ENCODE peak calls at places on chromosomes 1 and 21, in five cellular contexts. R is K562, S is A549, N is GM12878, J is HepG2. G is an unnamed sample.
A peak's percentile ranks its signal among the peaks of the same experiment; 100 is the strongest.

GRCh38 chr21:42093991-42094417 is 22.9 kb downstream of the UMODL1 start:
- DNase-seq in J (peak; percentile 11), S (peak; percentile 8), N (no peak), R (no peak), G (no peak)

GRCh38 chr1:114468047-114468446 is 43.0 kb downstream of the TRIM33 start:
- DNase-seq in J (no peak), S (no peak), N (no peak), R (peak; percentile 17), G (no peak)

GRCh38 chr21:29645666-29646553 is 293.9 kb downstream of the GRIK1 start:
- DNase-seq in N (no peak), R (no peak), S (no peak), J (no peak), G (no peak)

GRCh38 chr1:45327644-45328515 is 1.2 kb downstream of the HPDL start:
- DNase-seq in R (no peak), N (no peak), S (no peak), J (no peak), G (peak; percentile 48)

GRCh38 chr21:30227633-30228404 is 11.9 kb upstream of the CLDN8 start:
- DNase-seq in S (no peak), J (no peak), R (peak; percentile 68), N (no peak), G (no peak)

GRCh38 chr21:22965455-22966125 is 1967.4 kb downstream of the NCAM2 start:
- DNase-seq in R (no peak), N (no peak), J (no peak), S (no peak), G (no peak)

GRCh38 chr1:230495021-230495550 is 69.0 kb upstream of the PGBD5 start:
- DNase-seq in R (no peak), S (no peak), N (no peak), J (no peak), G (no peak)

GRCh38 chr1:36542962-36543515 is 60.3 kb upstream of the CSF3R start:
- DNase-seq in R (peak; percentile 45), N (no peak), S (peak; percentile 24), J (peak; percentile 15), G (peak; percentile 44)

GRCh38 chr1:30197616-30197934 is 525.8 kb downstream of the MATN1 start:
- DNase-seq in S (no peak), N (no peak), J (no peak), R (no peak), G (no peak)

GRCh38 chr1:170790651-170791071 is 126.7 kb downstream of the PRRX1 start:
- DNase-seq in S (no peak), J (no peak), R (no peak), N (no peak), G (no peak)

GRCh38 chr1:116990612-116991151 is 10.9 kb upstream of the CD101 start:
- DNase-seq in R (no peak), J (no peak), N (no peak), S (no peak), G (no peak)

GRCh38 chr21:39392981-39393380 is 44.1 kb upstream of the HMGN1 start:
- DNase-seq in R (no peak), S (no peak), J (no peak), N (no peak), G (no peak)

GRCh38 chr1:231919900-231920299 is 293.3 kb downstream of the DISC1 start:
- DNase-seq in N (no peak), S (no peak), J (no peak), R (no peak), G (peak; percentile 57)

GRCh38 chr1:46549697-46550681 is 1.5 kb downstream of the KNCN start:
- DNase-seq in S (no peak), R (peak; percentile 38), J (peak; percentile 24), N (no peak), G (peak; percentile 81)

GRCh38 chr1:228141871-228142615 is 2.0 kb downstream of the GUK1 start:
- DNase-seq in N (no peak), R (no peak), J (no peak), S (no peak), G (peak; percentile 17)

GRCh38 chr1:24256687-24257086 is 62.5 kb upstream of the GRHL3 start:
- DNase-seq in N (no peak), R (no peak), J (no peak), S (no peak), G (no peak)

GRCh38 chr1:41629136-41629535 is 144.7 kb upstream of the EDN2 start:
- DNase-seq in N (no peak), S (no peak), J (no peak), R (no peak), G (no peak)

GRCh38 chr1:9715536-9716226 is 64.2 kb downstream of the PIK3CD start:
- DNase-seq in R (no peak), S (no peak), J (no peak), N (no peak), G (no peak)

GRCh38 chr1:221839794-221840395 is 98.0 kb upstream of the DUSP10 start:
- DNase-seq in N (peak; percentile 94), R (no peak), S (peak; percentile 75), J (peak; percentile 26), G (no peak)

GRCh38 chr21:26842300-26842699 is 2.9 kb downstream of the ADAMTS1 start:
- DNase-seq in N (no peak), S (no peak), J (no peak), R (no peak), G (no peak)

GRCh38 chr1:179808503-179808902 is 65.4 kb downstream of the FAM163A start:
- DNase-seq in R (no peak), N (no peak), S (no peak), J (no peak), G (no peak)

GRCh38 chr1:93694039-93694438 is 12.4 kb upstream of the BCAR3 start:
- DNase-seq in R (no peak), N (no peak), J (no peak), S (no peak), G (no peak)

GRCh38 chr1:218557731-218558130 is 212.6 kb downstream of the TGFB2 start:
- DNase-seq in J (no peak), R (peak; percentile 6), N (no peak), S (no peak), G (peak; percentile 72)

GRCh38 chr1:86616871-86617270 is 70.0 kb downstream of the CLCA4 start:
- DNase-seq in J (no peak), R (peak; percentile 1), S (no peak), N (peak; percentile 75), G (no peak)

GRCh38 chr1:173914366-173914871 is 2.7 kb downstream of the SERPINC1 start:
- DNase-seq in R (peak; percentile 81), N (no peak), S (peak; percentile 71), J (peak; percentile 44), G (peak; percentile 41)

GRCh38 chr1:24505816-24506215 is 3.2 kb downstream of the RCAN3 start:
- DNase-seq in R (no peak), N (no peak), S (no peak), J (no peak), G (no peak)

GRCh38 chr1:156577512-156577911 is 2.0 kb upstream of the TTC24 start:
- DNase-seq in N (no peak), R (no peak), J (no peak), S (no peak), G (no peak)

GRCh38 chr1:36703526-36704208 is 221.0 kb upstream of the CSF3R start:
- DNase-seq in S (peak; percentile 75), R (peak; percentile 87), N (peak; percentile 5), J (peak; percentile 57), G (peak; percentile 89)

GRCh38 chr1:53083636-53084588 is 21.9 kb downstream of the PODN start:
- DNase-seq in R (no peak), J (no peak), N (no peak), S (no peak), G (no peak)

GRCh38 chr1:53087332-53088285 is 25.6 kb downstream of the PODN start:
- DNase-seq in S (no peak), N (no peak), R (peak; percentile 29), J (peak; percentile 25), G (peak; percentile 21)

GRCh38 chr1:53086504-53087070 is 24.6 kb downstream of the PODN start:
- DNase-seq in N (no peak), R (no peak), S (no peak), J (no peak), G (peak; percentile 60)

GRCh38 chr1:53084589-53084971 is 22.6 kb downstream of the PODN start:
- DNase-seq in J (no peak), R (no peak), N (no peak), S (no peak), G (no peak)

GRCh38 chr1:53085405-53085804 is 23.4 kb downstream of the PODN start:
- DNase-seq in N (no peak), S (no peak), R (no peak), J (no peak), G (peak; percentile 52)
- TF ChIP-seq REST in N (no peak), S (no peak), R (no peak), J (no peak), G (no peak)

DNA sequence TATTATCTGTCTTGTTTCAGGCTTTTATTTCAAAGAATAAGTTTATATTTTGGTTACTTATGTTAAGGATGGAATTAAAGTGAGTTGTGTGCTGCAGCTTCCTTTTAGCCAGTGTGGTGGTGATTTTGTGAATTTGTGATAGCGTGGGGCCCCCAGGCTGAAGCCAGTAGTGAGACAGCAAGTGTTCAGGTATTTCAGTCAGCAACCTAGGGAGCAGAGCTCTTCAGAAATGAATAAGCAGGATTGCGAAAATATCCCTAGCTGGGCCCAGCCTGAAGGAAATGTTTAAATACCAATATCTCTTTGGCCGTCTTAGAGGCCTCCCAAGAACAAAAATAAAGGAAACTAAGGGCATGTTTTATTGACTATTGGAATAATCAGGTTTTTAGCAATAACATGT is 150.8 kb upstream of the C1orf105 start:
- DNase-seq in N (no peak), R (no peak), S (no peak), J (peak; percentile 33), G (no peak)
- TF ChIP-seq CTCF in N (no peak), R (no peak), S (no peak), J (peak; percentile 19), G (no peak)

DNA sequence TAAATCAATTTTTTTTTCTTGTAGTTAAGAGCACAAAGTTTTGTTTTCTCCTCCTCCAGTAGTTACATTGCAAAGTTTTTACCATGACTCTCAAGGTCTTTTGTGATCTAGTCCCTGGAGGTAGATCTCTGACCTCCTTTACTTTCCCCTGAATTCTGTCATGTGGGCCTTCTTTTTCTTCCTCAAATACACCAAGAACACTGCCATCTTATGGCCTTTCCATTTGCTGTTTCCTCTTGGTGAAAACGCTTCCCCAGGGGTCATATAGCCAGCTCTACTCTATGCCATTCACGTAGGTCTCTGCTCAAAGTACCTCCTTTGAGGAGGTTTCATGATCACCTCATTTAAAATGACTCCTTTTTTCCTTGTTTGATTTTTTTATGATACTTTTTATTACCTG is 2.7 kb downstream of the DDX20 start:
- DNase-seq in N (no peak), S (no peak), R (no peak), J (no peak), G (peak; percentile 22)
- TF ChIP-seq EP300 in N (no peak), S (no peak), R (no peak), J (no peak), G (no peak)

DNA sequence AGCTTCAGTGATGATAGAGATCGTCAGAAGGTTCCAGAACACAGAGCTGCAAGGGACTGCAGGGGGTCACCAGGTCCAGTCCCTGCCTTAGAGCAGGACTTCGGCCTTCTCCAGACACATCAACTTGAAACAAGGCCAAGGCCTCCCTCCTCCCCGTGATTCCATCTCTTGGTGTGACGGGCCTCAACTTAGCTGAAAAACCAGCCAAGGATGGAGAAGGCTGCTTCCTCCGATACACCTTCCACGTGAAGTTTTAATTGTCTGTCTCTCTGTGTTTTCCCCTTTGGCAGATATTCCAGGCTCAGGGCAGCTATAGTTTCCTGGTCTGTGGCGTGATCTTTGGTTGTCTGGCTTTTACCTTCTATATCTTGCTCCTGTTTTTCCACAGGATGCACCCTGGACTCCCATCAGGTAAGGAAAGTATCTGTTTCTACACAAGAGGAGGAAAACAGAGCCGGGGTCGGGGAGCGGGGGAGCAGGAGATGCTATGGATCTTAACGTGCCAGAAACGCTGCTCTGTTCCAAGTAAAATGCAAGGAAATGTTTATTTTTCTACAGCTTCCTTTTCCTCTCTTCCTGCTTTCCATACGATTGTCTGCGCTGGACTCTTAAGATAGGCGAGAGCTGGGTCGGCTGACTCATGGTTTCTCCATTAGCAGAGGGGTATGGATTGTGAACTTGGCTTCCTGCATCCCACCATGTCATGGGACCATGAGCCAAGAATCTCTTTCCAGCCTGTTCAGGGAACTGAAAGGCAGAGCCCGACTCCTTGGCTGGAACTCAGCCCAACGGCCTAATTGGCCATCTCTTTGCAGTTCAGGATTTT is 32.8 kb downstream of the ELK4 start:
- DNase-seq in N (no peak), J (no peak), S (no peak), R (no peak), G (no peak)
- TF ChIP-seq REST in N (no peak), J (no peak), S (no peak), R (no peak), G (no peak)